ENCODE peak calls at places on chromosomes 4 and X, in ten cellular contexts. Q is pancreas; F is lower lobe of right lung; U is tibial nerve; Y is stomach; R is CD4-positive, alpha-beta memory T cell; A is GM23248; D is K562; C is heart right ventricle; M is dorsolateral prefrontal cortex. G is an unnamed sample.

GRCh38 chr4:134328741-134329140 is 127.2 kb upstream of the PABPC4L start:
- DNase-seq in U (no peak), D (peak), C (no peak), A (no peak), M (no peak), F (no peak), Q (no peak), Y (no peak), R (no peak), G (no peak)

GRCh38 chr4:72886602-72887001 is 182.9 kb downstream of the COX18 start:
- DNase-seq in R (no peak), Y (no peak), A (peak), F (no peak), M (no peak), C (no peak), Q (no peak), U (no peak), D (peak), G (no peak)

GRCh38 chrX:10529344-10529743 is 91.0 kb downstream of the MID1 start:
- DNase-seq in M (no peak), D (no peak), Y (no peak), F (no peak), Q (no peak), A (peak), R (no peak), U (no peak), C (no peak), G (no peak)

GRCh38 chr4:6087669-6088068 is 69.4 kb upstream of the C4orf50 start:
- DNase-seq in M (peak), R (no peak), Q (no peak), A (peak), C (peak), Y (peak), U (no peak), F (no peak), D (peak), G (no peak)

GRCh38 chrX:13223868-13224555 is 95.8 kb downstream of the ATXN3L start:
- DNase-seq in D (no peak), Q (no peak), R (no peak), M (no peak), A (peak), F (no peak), Y (no peak), U (no peak), C (peak), G (no peak)

GRCh38 chrX:88425739-88426138 is 321.3 kb upstream of the CPXCR1 start:
- DNase-seq in M (no peak), F (no peak), R (no peak), U (no peak), C (no peak), A (peak), Y (no peak), Q (no peak), D (no peak), G (no peak)

GRCh38 chrX:19177710-19178109 is 55.4 kb upstream of the ADGRG2 start:
- DNase-seq in Q (no peak), D (no peak), Y (no peak), F (no peak), U (no peak), M (no peak), C (no peak), R (no peak), A (no peak), G (no peak)

GRCh38 chrX:22577181-22577580 is 304.5 kb downstream of the CBLL2 start:
- DNase-seq in M (no peak), U (no peak), R (no peak), Y (no peak), D (no peak), A (peak), F (no peak), Q (no peak), C (no peak), G (no peak)

GRCh38 chrX:54695816-54696487 is 102.1 kb downstream of the ITIH6 start:
- DNase-seq in F (no peak), D (no peak), C (no peak), A (peak), M (no peak), Q (no peak), Y (no peak), U (no peak), R (no peak), G (no peak)

GRCh38 chrX:127038065-127038464 is 218.5 kb downstream of the PRR32 start:
- DNase-seq in A (no peak), C (no peak), M (no peak), U (no peak), D (no peak), Q (no peak), F (no peak), R (no peak), Y (no peak), G (no peak)

GRCh38 chrX:136528645-136529315 is 3.2 kb upstream of the VGLL1 start:
- DNase-seq in M (no peak), A (no peak), D (peak), Q (no peak), Y (no peak), R (no peak), F (no peak), U (no peak), C (no peak), G (no peak)

GRCh38 chrX:105975382-105975781 is 63.1 kb downstream of the SERPINA7 start:
- DNase-seq in U (no peak), F (no peak), Q (no peak), R (no peak), D (no peak), M (no peak), C (no peak), Y (no peak), A (no peak), G (no peak)

GRCh38 chrX:47483310-47484268 is 567 bp upstream of the ZNF41 start:
- DNase-seq in R (no peak), M (no peak), U (peak), C (peak), A (peak), Q (no peak), Y (no peak), F (peak), D (no peak), G (no peak)
- H3K27ac ChIP-seq in R (peak), M (peak), U (peak), C (peak), A (peak), Q (peak), Y (peak), F (peak), D (peak), G (peak)

DNA sequence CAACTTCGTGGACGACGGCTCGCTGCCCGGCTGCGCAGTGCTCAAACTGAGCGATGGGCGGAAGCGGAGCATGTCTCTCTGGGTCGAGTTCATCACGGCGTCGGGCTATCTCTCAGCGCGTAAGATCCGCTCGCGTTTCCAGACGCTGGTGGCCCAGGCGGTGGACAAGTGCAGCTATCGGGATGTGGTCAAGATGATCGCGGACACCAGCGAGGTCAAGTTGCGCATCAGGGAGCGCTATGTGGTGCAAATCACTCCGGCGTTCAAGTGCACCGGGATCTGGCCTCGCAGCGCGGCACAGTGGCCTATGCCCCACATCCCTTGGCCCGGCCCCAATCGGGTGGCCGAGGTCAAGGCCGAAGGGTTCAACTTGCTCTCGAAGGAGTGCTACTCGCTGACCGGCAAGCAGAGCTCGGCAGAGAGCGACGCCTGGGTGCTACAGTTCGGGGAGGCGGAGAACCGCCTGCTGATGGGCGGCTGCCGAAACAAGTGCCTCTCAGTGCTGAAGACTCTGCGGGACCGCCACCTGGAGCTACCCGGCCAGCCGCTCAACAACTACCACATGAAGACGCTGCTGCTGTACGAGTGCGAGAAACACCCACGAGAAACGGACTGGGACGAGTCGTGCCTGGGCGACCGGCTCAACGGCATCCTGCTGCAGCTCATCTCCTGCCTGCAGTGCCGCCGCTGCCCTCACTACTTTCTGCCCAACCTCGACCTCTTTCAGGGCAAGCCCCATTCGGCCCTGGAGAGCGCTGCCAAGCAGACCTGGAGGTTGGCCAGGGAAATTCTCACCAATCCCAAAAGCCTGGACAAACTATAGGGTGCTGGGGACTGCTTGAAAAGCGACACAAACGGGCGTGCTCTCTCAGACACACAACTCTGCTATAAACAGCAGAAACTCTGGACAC is 1.6 kb downstream of the MAB21L2 start:
- DNase-seq in Q (no peak), M (peak), U (no peak), R (peak), C (peak), A (no peak), F (peak), Y (no peak), D (no peak), G (no peak)
- H3K27ac ChIP-seq in Q (no peak), M (no peak), U (peak), R (no peak), C (no peak), A (no peak), F (no peak), Y (no peak), D (no peak), G (no peak)

DNA sequence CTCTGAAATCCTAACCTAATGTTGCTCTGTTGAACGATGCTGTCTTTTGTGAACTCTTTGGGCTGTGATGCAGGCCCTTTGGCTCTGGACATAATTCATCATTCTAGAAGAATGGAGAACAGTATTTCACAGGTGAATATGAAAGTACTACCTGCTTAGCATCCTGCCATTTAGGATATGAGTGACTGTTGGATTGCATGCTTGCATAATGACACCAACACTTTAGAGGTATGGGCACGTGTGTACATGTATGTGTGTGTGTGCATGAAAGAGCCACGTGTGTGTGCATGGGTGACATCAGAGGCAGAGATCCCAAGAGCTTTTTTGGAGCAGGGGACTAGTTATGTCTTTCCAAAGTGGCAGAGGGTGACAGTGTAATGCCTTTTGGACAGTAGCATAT is 70.2 kb upstream of the ZNF518B start:
- DNase-seq in A (no peak), U (no peak), M (no peak), R (no peak), Y (no peak), F (no peak), C (no peak), Q (no peak), D (no peak), G (no peak)
- H3K27ac ChIP-seq in A (no peak), U (no peak), M (no peak), R (no peak), Y (no peak), F (no peak), C (no peak), Q (no peak), D (no peak), G (no peak)

DNA sequence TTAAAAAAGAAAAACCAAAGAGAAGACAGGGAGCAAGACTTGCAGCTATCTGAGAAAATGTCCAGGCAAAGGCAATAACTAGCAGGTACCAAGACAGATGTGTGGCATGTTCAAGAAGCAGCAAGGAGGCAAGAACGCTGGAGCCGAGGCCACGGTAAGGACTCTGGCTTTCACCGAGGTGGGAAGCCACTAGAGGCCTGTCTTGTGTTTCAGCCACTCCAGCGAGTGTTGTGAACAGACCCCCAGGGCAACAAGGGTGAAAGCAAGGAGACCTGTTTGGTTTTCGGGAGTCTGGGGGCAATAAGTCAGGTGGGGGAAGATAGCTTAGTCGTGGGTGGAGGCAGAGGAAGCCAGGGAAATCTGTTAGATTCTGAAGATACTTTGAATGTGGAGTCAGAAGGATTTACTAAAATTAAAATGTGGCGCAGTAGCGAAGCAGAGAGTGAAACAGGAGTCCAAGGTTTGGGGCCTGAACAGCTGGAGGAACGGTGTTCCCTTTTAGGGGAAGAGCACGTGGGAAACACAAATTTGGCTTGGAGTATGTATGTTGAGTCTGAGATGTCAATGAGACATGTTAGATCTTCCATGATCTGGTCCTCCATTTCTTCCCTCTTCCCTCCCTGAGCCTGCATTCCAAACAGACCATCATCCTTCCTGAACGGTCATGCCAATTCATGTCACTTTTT is 3.1 kb downstream of the WDR1 start:
- DNase-seq in D (no peak), A (no peak), Q (no peak), F (no peak), U (no peak), R (no peak), C (no peak), M (no peak), Y (no peak), G (no peak)
- H3K27ac ChIP-seq in D (no peak), A (peak), Q (no peak), F (no peak), U (no peak), R (no peak), C (no peak), M (no peak), Y (no peak), G (no peak)

GRCh38 chr4:86778169-86778568 is 71.0 kb downstream of the SLC10A6 start:
- DNase-seq in Q (no peak), R (no peak), F (no peak), C (no peak), D (no peak), U (no peak), Y (no peak), M (no peak), A (no peak), G (no peak)
- H3K27ac ChIP-seq in Q (no peak), R (no peak), F (no peak), C (no peak), D (no peak), U (no peak), Y (no peak), M (no peak), A (no peak), G (no peak)